ENCODE peak calls at places on chromosome 6, in six cellular contexts. One of them, this sample, is unnamed.

GRCh38 chr6:130775421-130776012 is 51.7 kb upstream of the SMLR1 start:
- DNase-seq in GM23248: peak
- DNase-seq in neural progenitor cell: no peak
- DNase-seq in fibroblast of lung: peak
- DNase-seq in astrocyte: peak
- DNase-seq in hepatocyte: no peak
- DNase-seq in this sample: no peak

GRCh38 chr6:7323074-7323473 is 10.1 kb upstream of the SSR1 start:
- DNase-seq in astrocyte: no peak
- DNase-seq in GM23248: no peak
- DNase-seq in fibroblast of lung: no peak
- DNase-seq in hepatocyte: no peak
- DNase-seq in neural progenitor cell: no peak
- DNase-seq in this sample: no peak

GRCh38 chr6:134058622-134059366 is 6.4 kb upstream of the SLC2A12 start:
- DNase-seq in neural progenitor cell: no peak
- DNase-seq in fibroblast of lung: no peak
- DNase-seq in astrocyte: no peak
- DNase-seq in hepatocyte: no peak
- DNase-seq in GM23248: peak
- DNase-seq in this sample: no peak

GRCh38 chr6:105790635-105791034 is 295.5 kb upstream of the PRDM1 start:
- DNase-seq in neural progenitor cell: no peak
- DNase-seq in fibroblast of lung: no peak
- DNase-seq in hepatocyte: no peak
- DNase-seq in astrocyte: no peak
- DNase-seq in GM23248: peak
- DNase-seq in this sample: no peak

GRCh38 chr6:119350202-119351004 is 842 bp upstream of the MAN1A1 start:
- DNase-seq in neural progenitor cell: no peak
- DNase-seq in GM23248: peak
- DNase-seq in fibroblast of lung: peak
- DNase-seq in astrocyte: peak
- DNase-seq in hepatocyte: peak
- DNase-seq in this sample: no peak

GRCh38 chr6:100445512-100445911 is 19.2 kb downstream of the SIM1 start:
- DNase-seq in fibroblast of lung: no peak
- DNase-seq in neural progenitor cell: no peak
- DNase-seq in GM23248: no peak
- DNase-seq in hepatocyte: no peak
- DNase-seq in astrocyte: no peak
- DNase-seq in this sample: no peak

GRCh38 chr6:36800223-36801095 is 38.8 kb downstream of the CPNE5 start:
- DNase-seq in GM23248: no peak
- DNase-seq in astrocyte: no peak
- DNase-seq in hepatocyte: no peak
- DNase-seq in neural progenitor cell: no peak
- DNase-seq in fibroblast of lung: no peak
- DNase-seq in this sample: no peak

GRCh38 chr6:114108119-114109002 is 137.4 kb upstream of the HDAC2 start:
- DNase-seq in astrocyte: peak
- DNase-seq in fibroblast of lung: peak
- DNase-seq in GM23248: peak
- DNase-seq in hepatocyte: peak
- DNase-seq in neural progenitor cell: peak
- DNase-seq in this sample: peak

GRCh38 chr6:25377672-25378071 is 98.5 kb downstream of the CARMIL1 start:
- DNase-seq in GM23248: no peak
- DNase-seq in fibroblast of lung: no peak
- DNase-seq in hepatocyte: no peak
- DNase-seq in neural progenitor cell: no peak
- DNase-seq in astrocyte: no peak
- DNase-seq in this sample: no peak

GRCh38 chr6:136613477-136613876 is 63.3 kb upstream of the MAP7 start:
- DNase-seq in astrocyte: peak
- DNase-seq in fibroblast of lung: no peak
- DNase-seq in hepatocyte: no peak
- DNase-seq in neural progenitor cell: no peak
- DNase-seq in GM23248: peak
- DNase-seq in this sample: no peak

GRCh38 chr6:125866433-125866832 is 75.7 kb downstream of the NCOA7 start:
- DNase-seq in neural progenitor cell: no peak
- DNase-seq in fibroblast of lung: no peak
- DNase-seq in hepatocyte: no peak
- DNase-seq in astrocyte: no peak
- DNase-seq in GM23248: no peak
- DNase-seq in this sample: no peak

GRCh38 chr6:142846459-142846831 is 98.5 kb downstream of the HIVEP2 start:
- DNase-seq in neural progenitor cell: no peak
- DNase-seq in fibroblast of lung: peak
- DNase-seq in GM23248: peak
- DNase-seq in hepatocyte: no peak
- DNase-seq in astrocyte: peak
- DNase-seq in this sample: no peak

GRCh38 chr6:108632441-108632840 is 71.7 kb downstream of the FOXO3 start:
- DNase-seq in hepatocyte: no peak
- DNase-seq in neural progenitor cell: no peak
- DNase-seq in GM23248: no peak
- DNase-seq in astrocyte: no peak
- DNase-seq in fibroblast of lung: no peak
- DNase-seq in this sample: no peak

GRCh38 chr6:15752820-15753219 is 90.0 kb upstream of the DTNBP1 start:
- DNase-seq in astrocyte: no peak
- DNase-seq in hepatocyte: peak
- DNase-seq in GM23248: peak
- DNase-seq in neural progenitor cell: peak
- DNase-seq in fibroblast of lung: no peak
- DNase-seq in this sample: no peak

GRCh38 chr6:53179961-53180651 is 31.5 kb upstream of the GCM1 start:
- DNase-seq in GM23248: no peak
- DNase-seq in neural progenitor cell: no peak
- DNase-seq in astrocyte: peak
- DNase-seq in fibroblast of lung: peak
- DNase-seq in hepatocyte: peak
- DNase-seq in this sample: peak

GRCh38 chr6:37049735-37049989 is 44.2 kb downstream of the FGD2 start:
- DNase-seq in GM23248: no peak
- DNase-seq in astrocyte: no peak
- DNase-seq in hepatocyte: no peak
- DNase-seq in neural progenitor cell: no peak
- DNase-seq in fibroblast of lung: no peak
- DNase-seq in this sample: no peak

GRCh38 chr6:129859524-129859923 is 1.6 kb downstream of the TMEM244 start:
- DNase-seq in GM23248: peak
- DNase-seq in astrocyte: peak
- DNase-seq in fibroblast of lung: peak
- DNase-seq in hepatocyte: no peak
- DNase-seq in neural progenitor cell: no peak
- DNase-seq in this sample: no peak

GRCh38 chr6:382883-383420 is 8.6 kb upstream of the IRF4 start:
- DNase-seq in hepatocyte: no peak
- DNase-seq in GM23248: no peak
- DNase-seq in neural progenitor cell: no peak
- DNase-seq in fibroblast of lung: no peak
- DNase-seq in astrocyte: no peak
- DNase-seq in this sample: no peak

GRCh38 chr6:131348572-131348971 is 213.3 kb downstream of the AKAP7 start:
- DNase-seq in neural progenitor cell: peak
- DNase-seq in fibroblast of lung: no peak
- DNase-seq in astrocyte: no peak
- DNase-seq in hepatocyte: no peak
- DNase-seq in GM23248: no peak
- DNase-seq in this sample: no peak

DNA sequence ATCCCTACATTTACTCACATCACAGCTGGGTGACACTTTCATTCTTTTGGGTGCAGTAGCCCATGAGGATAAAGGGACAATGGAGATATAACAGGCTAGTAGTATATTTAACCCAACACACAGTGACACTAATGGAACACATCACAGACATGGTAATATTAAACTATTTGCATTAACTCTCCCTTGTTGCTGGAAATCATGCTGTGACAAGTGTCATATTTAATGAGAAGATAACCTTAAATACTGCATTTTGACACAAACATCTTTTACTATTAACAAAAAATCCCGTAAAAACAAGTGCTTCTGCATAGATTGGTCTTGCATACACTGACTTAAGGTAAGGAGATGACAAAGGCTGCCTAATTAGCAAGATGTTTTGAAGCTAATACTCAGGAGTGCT is 45.5 kb downstream of the CNR1 start:
- DNase-seq in neural progenitor cell: no peak
- DNase-seq in hepatocyte: no peak
- DNase-seq in GM23248: no peak
- DNase-seq in astrocyte: no peak
- DNase-seq in fibroblast of lung: no peak
- DNase-seq in this sample: no peak
- H3K27ac ChIP-seq in neural progenitor cell: no peak
- H3K27ac ChIP-seq in hepatocyte: no peak
- H3K27ac ChIP-seq in GM23248: no peak
- H3K27ac ChIP-seq in astrocyte: no peak
- H3K27ac ChIP-seq in fibroblast of lung: no peak
- H3K27ac ChIP-seq in this sample: no peak

DNA sequence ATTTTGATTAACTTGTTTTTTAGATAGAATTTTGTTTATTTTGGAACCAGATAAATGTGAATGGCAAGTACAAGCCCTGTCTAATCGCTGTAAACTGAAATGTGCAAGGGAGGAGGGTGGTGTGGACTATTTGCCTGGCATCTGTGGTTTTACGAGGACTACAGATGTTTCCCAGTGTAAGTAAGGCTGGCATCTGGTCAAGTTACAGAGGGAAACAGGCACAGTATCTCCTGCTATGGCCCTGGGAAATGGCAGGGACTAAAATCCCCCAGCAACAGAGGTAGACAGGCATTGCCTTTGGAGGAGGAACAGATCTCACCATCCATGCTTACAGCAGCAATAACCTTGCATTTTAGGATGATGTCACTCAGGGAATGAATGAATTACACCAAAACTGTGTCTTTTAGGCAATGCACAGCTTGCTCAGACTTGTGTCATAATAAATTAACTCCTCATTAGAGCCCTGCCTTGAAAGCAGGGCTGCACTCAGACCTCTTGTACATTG is 96.3 kb downstream of the TCP11 start:
- DNase-seq in fibroblast of lung: no peak
- DNase-seq in astrocyte: no peak
- DNase-seq in neural progenitor cell: no peak
- DNase-seq in hepatocyte: no peak
- DNase-seq in GM23248: peak
- DNase-seq in this sample: no peak
- H3K4me2 ChIP-seq in fibroblast of lung: no peak
- H3K4me2 ChIP-seq in astrocyte: peak
- H3K4me2 ChIP-seq in neural progenitor cell: peak
- H3K4me2 ChIP-seq in hepatocyte: no peak
- H3K4me2 ChIP-seq in GM23248: peak
- H3K4me2 ChIP-seq in this sample: no peak

GRCh38 chr6:84772428-84773132 is 8.2 kb upstream of the TBX18 start:
- DNase-seq in GM23248: peak
- DNase-seq in neural progenitor cell: peak
- DNase-seq in hepatocyte: no peak
- DNase-seq in astrocyte: no peak
- DNase-seq in fibroblast of lung: no peak
- DNase-seq in this sample: no peak

GRCh38 chr6:84774174-84775158 is 10.1 kb upstream of the TBX18 start:
- DNase-seq in hepatocyte: peak
- DNase-seq in fibroblast of lung: no peak
- DNase-seq in GM23248: peak
- DNase-seq in neural progenitor cell: peak
- DNase-seq in astrocyte: no peak
- DNase-seq in this sample: no peak

GRCh38 chr6:84773431-84774173 is 9.2 kb upstream of the TBX18 start:
- DNase-seq in fibroblast of lung: no peak
- DNase-seq in neural progenitor cell: peak
- DNase-seq in GM23248: peak
- DNase-seq in astrocyte: no peak
- DNase-seq in hepatocyte: peak
- DNase-seq in this sample: no peak

GRCh38 chr6:84771732-84772131 is 7.3 kb upstream of the TBX18 start:
- DNase-seq in astrocyte: no peak
- DNase-seq in hepatocyte: no peak
- DNase-seq in GM23248: peak
- DNase-seq in fibroblast of lung: no peak
- DNase-seq in neural progenitor cell: peak
- DNase-seq in this sample: no peak

DNA sequence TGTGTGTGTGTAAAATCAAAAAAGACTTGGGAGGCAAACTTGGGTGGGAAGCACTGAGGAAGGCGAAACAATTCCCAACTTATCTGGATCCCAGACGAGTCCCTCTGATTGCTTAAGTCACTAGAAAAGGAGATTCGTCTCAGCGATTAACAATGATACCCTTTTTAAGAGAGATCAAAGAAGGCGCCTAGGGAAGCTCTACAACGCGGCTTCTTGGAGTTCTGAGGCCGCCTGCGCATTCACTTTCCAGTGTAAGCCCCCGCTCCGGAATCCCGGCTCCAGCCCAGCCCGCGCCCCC is 8.7 kb upstream of the TBX18 start:
- DNase-seq in neural progenitor cell: peak
- DNase-seq in fibroblast of lung: no peak
- DNase-seq in astrocyte: no peak
- DNase-seq in hepatocyte: no peak
- DNase-seq in GM23248: peak
- DNase-seq in this sample: no peak
- TF ChIP-seq EZH2 in neural progenitor cell: peak
- TF ChIP-seq EZH2 in fibroblast of lung: no peak
- TF ChIP-seq EZH2 in astrocyte: no peak
- TF ChIP-seq EZH2 in hepatocyte: no peak
- TF ChIP-seq EZH2 in GM23248: peak
- TF ChIP-seq EZH2 in this sample: no peak

GRCh38 chr6:88472731-88473130 is 306.6 kb upstream of the CNR1 start:
- DNase-seq in astrocyte: no peak
- DNase-seq in GM23248: no peak
- DNase-seq in hepatocyte: no peak
- DNase-seq in fibroblast of lung: no peak
- DNase-seq in neural progenitor cell: peak
- DNase-seq in this sample: no peak

GRCh38 chr6:88474720-88475119 is 308.6 kb upstream of the CNR1 start:
- DNase-seq in fibroblast of lung: no peak
- DNase-seq in astrocyte: no peak
- DNase-seq in GM23248: no peak
- DNase-seq in neural progenitor cell: no peak
- DNase-seq in hepatocyte: no peak
- DNase-seq in this sample: no peak

GRCh38 chr6:88477411-88477810 is 311.3 kb upstream of the CNR1 start:
- DNase-seq in astrocyte: no peak
- DNase-seq in hepatocyte: no peak
- DNase-seq in GM23248: peak
- DNase-seq in neural progenitor cell: no peak
- DNase-seq in fibroblast of lung: no peak
- DNase-seq in this sample: no peak

GRCh38 chr6:88473622-88474021 is 307.5 kb upstream of the CNR1 start:
- DNase-seq in GM23248: no peak
- DNase-seq in hepatocyte: no peak
- DNase-seq in astrocyte: no peak
- DNase-seq in neural progenitor cell: no peak
- DNase-seq in fibroblast of lung: no peak
- DNase-seq in this sample: no peak

DNA sequence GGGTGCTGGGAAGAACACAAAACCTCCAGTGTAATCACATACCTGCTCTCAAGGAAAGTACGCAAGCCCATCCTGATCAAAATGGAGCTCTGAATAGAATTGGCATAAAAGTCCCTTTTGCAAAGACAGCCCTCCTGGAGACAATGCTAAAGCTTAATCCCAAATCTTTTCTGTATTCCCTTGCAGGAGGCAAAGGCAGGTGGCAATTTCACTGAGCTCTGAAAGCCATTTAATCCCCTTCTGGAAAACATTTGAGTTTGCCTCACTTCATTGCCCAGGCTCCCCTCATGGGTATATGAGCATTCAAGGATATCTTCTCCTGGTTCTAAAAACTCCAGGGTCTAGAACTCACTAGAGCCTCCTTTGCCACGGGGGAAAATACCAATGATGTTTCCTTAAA is 310.2 kb upstream of the CNR1 start:
- DNase-seq in astrocyte: no peak
- DNase-seq in hepatocyte: no peak
- DNase-seq in fibroblast of lung: no peak
- DNase-seq in GM23248: no peak
- DNase-seq in neural progenitor cell: peak
- DNase-seq in this sample: no peak
- H3K27ac ChIP-seq in astrocyte: no peak
- H3K27ac ChIP-seq in hepatocyte: no peak
- H3K27ac ChIP-seq in fibroblast of lung: no peak
- H3K27ac ChIP-seq in GM23248: no peak
- H3K27ac ChIP-seq in neural progenitor cell: peak
- H3K27ac ChIP-seq in this sample: no peak

This sample was measured in DND-41.